ENCODE peak calls at places on chromosomes 5 and 9, in five cellular contexts. K is breast epithelium; F is effector memory CD4-positive, alpha-beta T cell; I is fibroblast of pulmonary artery; O is WERI-Rb-1. M is an unnamed sample.

GRCh38 chr5:31361234-31361633 is 167.7 kb downstream of the CDH6 start:
- DNase-seq in O (no peak), F (no peak), K (no peak), I (peak; percentile 47), M (no peak)

GRCh38 chr9:121577201-121577600 is 74.2 kb upstream of the DAB2IP start:
- DNase-seq in F (no peak), I (no peak), K (no peak), O (peak; percentile 67), M (no peak)

GRCh38 chr9:35748858-35749514 is at the start of the genes GBA2 and RGP1:
- DNase-seq in I (peak; percentile 67), O (peak; percentile 84), K (peak; percentile 63), F (peak; percentile 62), M (peak; percentile 90)

GRCh38 chr9:93290495-93291434 is 106.8 kb downstream of the WNK2 start:
- DNase-seq in O (no peak), F (no peak), K (no peak), I (no peak), M (no peak)

GRCh38 chr5:89313804-89314588 is 431.0 kb upstream of the MEF2C start:
- DNase-seq in K (no peak), F (no peak), O (no peak), I (peak; percentile 53), M (no peak)

GRCh38 chr5:150578781-150579461 is 61.5 kb upstream of the SYNPO start:
- DNase-seq in I (no peak), K (no peak), O (no peak), F (no peak), M (no peak)

GRCh38 chr9:29212590-29213373 is 1639.5 kb upstream of the C9orf72 start:
- DNase-seq in O (peak; percentile 40), F (no peak), I (no peak), K (no peak), M (no peak)

GRCh38 chr5:124706729-124707361 is 39.6 kb downstream of the ZNF608 start:
- DNase-seq in F (no peak), I (peak; percentile 15), O (peak; percentile 69), K (no peak), M (peak; percentile 55)

GRCh38 chr9:131111186-131111853 is 14.1 kb upstream of the NUP214 start:
- DNase-seq in I (no peak), O (no peak), F (no peak), K (no peak), M (no peak)

GRCh38 chr9:125634040-125634717 is 72.8 kb downstream of the MAPKAP1 start:
- DNase-seq in F (no peak), I (peak; percentile 46), O (no peak), K (no peak), M (no peak)

GRCh38 chr9:35313911-35314310 is 152.1 kb downstream of the UNC13B start:
- DNase-seq in I (no peak), K (no peak), O (peak; percentile 11), F (no peak), M (no peak)

GRCh38 chr5:132471944-132472343 is 18.6 kb downstream of the IRF1 start:
- DNase-seq in O (no peak), F (no peak), K (no peak), I (no peak), M (no peak)

GRCh38 chr9:131826053-131826452 is 86.2 kb upstream of the RAPGEF1 start:
- DNase-seq in O (no peak), K (no peak), I (no peak), F (no peak), M (no peak)

GRCh38 chr9:91122755-91123154 is 239.0 kb downstream of the AUH start:
- DNase-seq in F (no peak), I (no peak), K (no peak), O (no peak), M (no peak)

GRCh38 chr5:154755361-154756202 is at the start of gene LARP1:
- DNase-seq in F (peak; percentile 28), O (peak; percentile 41), I (peak; percentile 22), K (no peak), M (peak; percentile 63)

GRCh38 chr5:135487839-135488514 is 35.8 kb upstream of the TIFAB start:
- DNase-seq in O (peak; percentile 27), F (no peak), K (no peak), I (no peak), M (no peak)
- H3K4me3 ChIP-seq in O (no peak overlapping the region), F (no peak overlapping the region), K (no peak overlapping the region), I (no peak overlapping the region), M (no peak overlapping the region)

DNA sequence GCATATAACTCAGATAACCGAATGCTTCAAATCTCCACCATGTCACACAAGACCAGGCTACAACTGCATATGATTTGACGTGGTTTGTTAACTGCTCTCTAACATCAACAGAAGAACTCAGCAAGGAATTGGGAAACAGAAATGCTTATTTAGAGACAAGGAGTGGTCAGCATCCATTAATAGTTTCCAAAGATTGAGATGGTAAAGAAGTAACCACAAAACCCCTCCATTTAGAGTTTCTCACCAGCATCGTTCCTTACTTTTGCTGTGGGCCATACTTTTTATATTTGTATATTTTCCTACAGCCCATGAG is 25.2 kb downstream of the DPYSL3 start:
- DNase-seq in O (no peak), F (no peak), I (no peak), K (no peak), M (no peak)
- H3K4me3 ChIP-seq in O (peak overlapping the region; percentile 11), F (no peak overlapping the region), I (no peak overlapping the region), K (no peak overlapping the region), M (no peak overlapping the region)

GRCh38 chr5:16727937-16728336 is 111.1 kb upstream of the RETREG1 start:
- DNase-seq in K (peak; percentile 39), F (no peak), O (no peak), I (no peak), M (peak; percentile 51)
- H3K4me3 ChIP-seq in K (no peak overlapping the region), F (no peak overlapping the region), O (no peak overlapping the region), I (no peak overlapping the region), M (no peak overlapping the region)

DNA sequence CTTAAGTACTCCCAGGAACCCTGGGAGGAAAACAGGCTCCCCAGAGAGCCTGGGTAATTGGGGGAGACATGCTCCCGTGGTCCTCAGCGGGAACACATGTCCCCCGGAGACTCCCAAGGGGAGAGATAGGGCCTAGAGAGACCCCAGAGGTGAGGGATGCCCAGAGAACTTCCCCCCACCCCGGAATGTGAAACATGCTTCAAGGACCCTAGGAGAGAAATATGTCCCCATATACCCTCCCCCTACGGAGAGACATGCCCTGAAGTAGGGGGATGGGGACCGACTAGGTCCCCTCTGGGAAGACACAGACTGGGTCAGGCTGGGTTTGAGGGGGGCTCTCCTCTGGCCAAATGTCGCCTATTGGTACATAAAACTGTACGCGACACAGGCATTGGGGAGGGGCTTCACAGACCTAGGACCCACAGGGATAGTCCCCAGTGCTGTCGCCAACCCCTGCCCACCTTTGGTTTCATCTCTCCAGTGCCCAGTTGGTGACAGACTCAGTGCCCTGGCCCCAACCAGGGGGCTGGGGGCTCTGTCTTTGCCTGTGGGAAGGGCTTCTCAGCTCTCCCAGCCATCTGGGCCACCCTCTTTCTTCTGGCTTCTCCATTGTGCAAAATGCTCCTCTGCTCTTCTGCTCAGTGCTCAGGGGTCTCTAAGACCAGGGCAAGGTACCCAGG is 26.9 kb downstream of the PCDH1 start:
- DNase-seq in K (no peak), O (no peak), I (no peak), F (no peak), M (no peak)
- H3K4me3 ChIP-seq in K (no peak overlapping the region), O (no peak overlapping the region), I (no peak overlapping the region), F (no peak overlapping the region), M (no peak overlapping the region)

GRCh38 chr9:124381073-124381945 is 33.9 kb downstream of the PSMB7 start:
- DNase-seq in F (no peak), I (no peak), K (no peak), O (no peak), M (no peak)
- H3K4me3 ChIP-seq in F (no peak overlapping the region), I (no peak overlapping the region), K (no peak overlapping the region), O (no peak overlapping the region), M (no peak overlapping the region)

GRCh38 chr5:4229866-4230265 is 634.2 kb downstream of the IRX1 start:
- DNase-seq in I (no peak), F (no peak), K (no peak), O (no peak), M (no peak)

GRCh38 chr5:4232084-4232483 is 636.5 kb downstream of the IRX1 start:
- DNase-seq in I (no peak), O (no peak), F (no peak), K (no peak), M (no peak)

GRCh38 chr5:4230905-4231561 is 635.4 kb downstream of the IRX1 start:
- DNase-seq in O (peak; percentile 65), I (no peak), F (no peak), K (no peak), M (no peak)

GRCh38 chr5:4229414-4229813 is 633.8 kb downstream of the IRX1 start:
- DNase-seq in O (no peak), K (no peak), I (no peak), F (no peak), M (no peak)

GRCh38 chr5:4230531-4230904 is 634.9 kb downstream of the IRX1 start:
- DNase-seq in K (no peak), F (no peak), I (no peak), O (no peak), M (no peak)
- H3K4me3 ChIP-seq in K (no peak overlapping the region), F (no peak overlapping the region), I (no peak overlapping the region), O (no peak overlapping the region), M (no peak overlapping the region)

DNA sequence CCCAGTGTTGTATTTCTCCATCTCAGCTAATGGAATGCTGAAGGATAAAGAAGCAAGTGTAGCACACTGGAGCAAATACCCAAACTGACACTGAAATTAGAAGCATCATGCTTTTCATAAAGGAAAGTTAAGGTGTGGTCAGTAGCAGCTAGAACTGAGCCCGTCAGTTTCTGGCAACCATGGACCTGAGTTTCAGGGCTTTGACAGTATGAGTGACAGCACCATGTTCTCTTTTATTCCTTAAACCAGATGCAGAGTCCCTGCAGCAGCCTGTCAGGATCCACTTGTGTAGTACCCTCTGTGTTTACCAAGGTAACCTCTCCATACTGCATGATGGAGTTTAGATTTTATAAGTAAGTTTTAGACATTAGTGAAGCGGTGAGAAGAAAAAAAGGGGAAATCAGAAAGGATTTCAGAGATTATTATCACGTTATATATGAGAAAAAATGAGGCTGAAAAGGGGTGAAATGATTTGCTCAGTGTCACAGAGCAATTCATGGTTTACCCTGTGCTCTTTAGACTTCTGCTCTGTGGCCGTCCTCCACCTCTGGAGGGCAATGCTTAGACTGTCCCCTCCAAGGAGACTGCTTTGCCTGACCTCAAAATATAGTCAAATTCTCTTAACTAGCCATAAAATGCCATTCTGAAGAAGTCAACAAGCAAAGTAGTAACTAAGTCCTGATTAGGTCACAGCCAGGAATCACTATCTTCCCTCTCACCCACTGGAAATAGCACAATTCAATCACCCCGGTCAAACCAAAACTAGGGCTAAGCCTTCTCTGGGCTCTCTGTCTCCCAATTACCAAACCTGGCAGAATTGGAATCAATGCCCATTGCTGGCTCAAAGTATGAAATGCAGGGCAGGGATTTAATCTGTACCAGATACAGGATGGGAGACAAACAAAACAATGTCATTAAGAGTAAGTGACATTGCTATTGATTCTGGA is 10.5 kb upstream of the MYOT start:
- DNase-seq in F (no peak), K (no peak), I (no peak), O (no peak), M (no peak)
- H3K4me3 ChIP-seq in F (no peak overlapping the region), K (no peak overlapping the region), I (no peak overlapping the region), O (no peak overlapping the region), M (no peak overlapping the region)

DNA sequence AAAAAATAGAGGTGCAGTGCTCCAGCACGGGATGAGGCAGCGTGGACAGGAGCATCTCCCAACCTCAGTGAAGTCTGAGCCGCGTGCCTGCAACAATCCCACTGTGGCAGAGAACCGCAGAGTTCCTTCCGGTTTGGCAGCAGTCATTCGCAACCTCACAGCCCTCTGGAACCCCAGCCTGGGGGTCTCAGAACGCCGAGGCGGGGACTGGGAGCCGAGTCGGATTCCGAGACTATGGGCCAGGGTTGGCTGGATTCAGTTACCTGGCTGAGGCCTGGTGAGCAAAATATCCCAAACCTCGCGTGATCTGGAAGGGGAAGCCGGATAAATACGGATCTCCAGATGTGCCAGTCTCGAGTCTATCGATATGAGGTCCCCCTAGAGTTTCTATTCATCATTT is 27.0 kb downstream of the CDKN2A start:
- DNase-seq in F (no peak), I (no peak), O (no peak), K (no peak), M (no peak)
- H3K4me3 ChIP-seq in F (no peak overlapping the region), I (no peak overlapping the region), O (no peak overlapping the region), K (no peak overlapping the region), M (no peak overlapping the region)